ENCODE peak calls at places on chromosomes 6 and 20, in six cellular contexts. Y is lung, N is cardiac fibroblast, M is MCF 10A, J is AG04450, R is tibial nerve. G is an unnamed sample.

GRCh38 chr6:19578489-19578888 is 258.7 kb upstream of the ID4 start:
- DNase-seq in J (no peak), N (no peak), R (no peak), M (no peak), Y (no peak), G (no peak)

GRCh38 chr6:3392930-3393575 is 63.8 kb downstream of the SLC22A23 start:
- DNase-seq in N (no peak), M (no peak), R (no peak), J (no peak), Y (no peak), G (no peak)

GRCh38 chr6:16712250-16712930 is 48.9 kb downstream of the ATXN1 start:
- DNase-seq in R (no peak), M (no peak), N (no peak), J (no peak), Y (no peak), G (no peak)

GRCh38 chr20:58447733-58448391 is 58.8 kb downstream of the VAPB start:
- DNase-seq in N (peak), R (no peak), M (peak), Y (peak), J (peak), G (no peak)

GRCh38 chr20:62838511-62838910 is 21.7 kb downstream of the COL9A3 start:
- DNase-seq in J (no peak), M (no peak), N (no peak), R (no peak), Y (no peak), G (no peak)

GRCh38 chr6:157429248-157429647 is 48.3 kb downstream of the ZDHHC14 start:
- DNase-seq in R (no peak), M (no peak), Y (no peak), N (no peak), J (no peak), G (no peak)

GRCh38 chr6:164344801-164345291 is 930.3 kb downstream of the QKI start:
- DNase-seq in J (no peak), N (no peak), M (no peak), Y (no peak), R (no peak), G (no peak)

GRCh38 chr20:58127731-58128130 is 100.7 kb downstream of the ANKRD60 start:
- DNase-seq in N (peak), R (peak), M (peak), J (no peak), Y (no peak), G (no peak)

GRCh38 chr6:20698675-20699074 is 164.4 kb downstream of the CDKAL1 start:
- DNase-seq in J (no peak), R (no peak), N (no peak), M (no peak), Y (no peak), G (no peak)

GRCh38 chr6:78868124-78868523 is 773 bp downstream of the IRAK1BP1 start:
- DNase-seq in J (no peak), N (peak), R (no peak), Y (no peak), M (no peak), G (no peak)

GRCh38 chr20:58567437-58567836 is 52.2 kb upstream of the APCDD1L start:
- DNase-seq in M (no peak), R (no peak), N (no peak), J (no peak), Y (no peak), G (no peak)

GRCh38 chr6:26536571-26537159 is 1.5 kb upstream of the HMGN4 start:
- DNase-seq in N (peak), R (no peak), Y (peak), M (peak), J (no peak), G (no peak)

GRCh38 chr6:37971711-37972410 is 152.3 kb downstream of the ZFAND3 start:
- DNase-seq in M (no peak), N (no peak), R (no peak), Y (no peak), J (peak), G (no peak)

GRCh38 chr6:116561377-116562018 is 7.9 kb downstream of the CALHM4 start:
- DNase-seq in Y (peak), R (peak), J (peak), M (peak), N (peak), G (peak)

GRCh38 chr6:167998206-167998605 is 735 bp downstream of the KIF25 start:
- DNase-seq in J (no peak), R (no peak), N (no peak), Y (no peak), M (no peak), G (no peak)

GRCh38 chr6:127247114-127248096 is 19.3 kb upstream of the RNF146 start:
- DNase-seq in Y (no peak), J (no peak), M (no peak), N (no peak), R (no peak), G (no peak)

GRCh38 chr6:158565482-158566040 is 5.7 kb downstream of the TMEM181 start:
- DNase-seq in N (no peak), Y (no peak), M (no peak), R (no peak), J (no peak), G (no peak)
- TF ChIP-seq CTCF in N (peak), Y (no peak), M (no peak), R (no peak), J (no peak), G (no peak)

GRCh38 chr20:49889943-49890650 is 25.2 kb downstream of the SPATA2 start:
- DNase-seq in Y (no peak), J (no peak), M (no peak), R (no peak), N (no peak), G (no peak)
- TF ChIP-seq CTCF in Y (no peak), J (no peak), M (peak), R (no peak), N (no peak), G (no peak)

GRCh38 chr20:35883341-35883777 is 70.9 kb downstream of the SCAND1 start:
- DNase-seq in R (no peak), N (peak), M (no peak), J (no peak), Y (no peak), G (no peak)

GRCh38 chr20:35883778-35884540 is 70.3 kb downstream of the SCAND1 start:
- DNase-seq in M (peak), J (peak), R (peak), N (peak), Y (peak), G (peak)

GRCh38 chr20:35884541-35884865 is 69.8 kb downstream of the SCAND1 start:
- DNase-seq in M (no peak), Y (no peak), N (no peak), J (no peak), R (no peak), G (no peak)

GRCh38 chr20:35878113-35878620 is 76.1 kb downstream of the SCAND1 start:
- DNase-seq in N (no peak), Y (no peak), J (no peak), R (no peak), M (no peak), G (no peak)

DNA sequence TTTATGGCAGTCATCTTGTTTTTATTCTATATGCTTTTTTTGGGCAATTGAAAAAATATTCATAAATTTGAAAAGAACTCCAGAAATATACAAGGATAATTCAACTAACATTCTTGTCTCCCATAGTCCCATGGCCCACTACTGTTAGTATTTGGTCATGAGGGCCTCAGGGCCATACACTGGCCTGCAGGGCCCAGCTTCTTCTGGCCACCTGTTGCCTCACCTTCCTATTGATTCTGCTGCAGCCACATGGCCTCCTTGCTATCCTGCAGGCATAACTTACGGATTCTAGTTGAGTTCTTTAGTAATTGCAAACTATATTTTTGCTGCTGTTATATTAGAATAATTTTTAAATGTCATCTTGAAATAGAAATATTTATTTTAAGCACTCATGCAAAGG is 72.6 kb downstream of the SCAND1 start:
- DNase-seq in M (no peak), R (no peak), J (no peak), Y (no peak), N (no peak), G (no peak)
- TF ChIP-seq CTCF in M (no peak), R (no peak), J (no peak), Y (no peak), N (no peak), G (no peak)

DNA sequence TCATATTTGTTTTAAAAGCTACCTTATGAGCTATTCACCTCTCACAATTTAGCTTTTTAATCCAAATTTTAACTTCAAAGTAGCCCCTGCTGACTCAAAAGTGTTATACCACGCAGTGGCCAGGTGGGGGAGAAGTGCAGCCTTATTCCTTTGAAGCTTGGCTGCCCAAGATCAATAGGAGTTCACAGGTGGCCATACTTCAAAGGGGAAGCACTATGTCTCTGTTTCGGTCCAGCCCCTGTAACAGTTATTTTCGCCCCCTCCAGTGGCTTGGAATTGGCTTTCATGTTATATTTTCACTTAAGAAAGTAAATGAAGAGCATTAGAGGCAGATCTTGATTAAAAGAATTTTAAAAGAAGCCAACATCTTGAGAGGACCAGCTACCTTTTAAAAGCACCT is 608.4 kb downstream of the EPHA7 start:
- DNase-seq in N (peak), R (no peak), J (peak), Y (no peak), M (peak), G (no peak)
- TF ChIP-seq CTCF in N (peak), R (no peak), J (peak), Y (no peak), M (peak), G (no peak)

GRCh38 chr20:25249198-25249931 is 1.5 kb downstream of the PYGB start:
- DNase-seq in M (peak), N (peak), J (no peak), R (no peak), Y (no peak), G (no peak)
- TF ChIP-seq CTCF in M (no peak), N (no peak), J (no peak), R (no peak), Y (no peak), G (no peak)

DNA sequence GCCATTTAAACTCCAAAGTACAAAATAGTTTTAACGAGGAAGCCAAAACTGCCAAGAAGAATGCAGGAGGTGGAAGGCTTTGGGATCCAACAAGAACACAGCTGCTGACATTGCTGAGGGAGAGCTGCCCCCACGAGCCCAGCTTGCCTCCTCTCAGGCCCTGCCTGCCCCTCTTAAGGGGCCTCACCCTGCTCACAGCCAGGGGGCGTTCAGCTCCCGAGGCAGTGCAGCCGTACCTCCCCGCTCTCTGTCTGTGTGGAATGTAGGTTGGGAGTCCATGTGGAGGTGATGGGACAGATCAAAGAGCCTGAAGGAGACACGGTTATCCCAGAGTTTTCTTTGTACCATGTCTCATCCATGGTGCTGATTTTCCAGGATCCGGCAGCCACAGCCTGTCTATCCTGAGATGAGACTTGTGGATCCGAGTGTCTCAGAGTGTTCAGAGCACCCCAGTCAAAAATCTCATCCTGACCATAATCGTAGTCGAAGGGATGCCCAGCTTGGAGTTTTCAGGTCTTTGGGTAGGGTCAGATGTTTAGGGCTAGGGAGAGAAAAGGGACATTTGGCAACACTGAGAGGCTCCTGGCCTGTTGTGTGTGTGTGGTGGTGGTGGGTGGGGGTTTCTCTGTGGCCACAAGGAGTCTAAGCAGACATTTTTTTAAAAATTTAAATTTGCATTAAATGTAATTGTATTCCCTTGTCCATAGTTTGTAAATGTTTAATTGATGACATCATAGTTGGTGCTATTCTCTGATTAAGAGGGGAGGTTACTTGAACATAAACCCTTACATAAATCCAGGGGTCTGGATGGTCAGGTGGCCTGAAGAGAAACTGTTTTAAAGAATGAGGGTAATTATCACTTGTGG is 111.4 kb upstream of the CLDN20 start:
- DNase-seq in R (no peak), J (no peak), N (no peak), Y (no peak), M (no peak), G (no peak)
- TF ChIP-seq CTCF in R (no peak), J (peak), N (peak), Y (no peak), M (no peak), G (no peak)

DNA sequence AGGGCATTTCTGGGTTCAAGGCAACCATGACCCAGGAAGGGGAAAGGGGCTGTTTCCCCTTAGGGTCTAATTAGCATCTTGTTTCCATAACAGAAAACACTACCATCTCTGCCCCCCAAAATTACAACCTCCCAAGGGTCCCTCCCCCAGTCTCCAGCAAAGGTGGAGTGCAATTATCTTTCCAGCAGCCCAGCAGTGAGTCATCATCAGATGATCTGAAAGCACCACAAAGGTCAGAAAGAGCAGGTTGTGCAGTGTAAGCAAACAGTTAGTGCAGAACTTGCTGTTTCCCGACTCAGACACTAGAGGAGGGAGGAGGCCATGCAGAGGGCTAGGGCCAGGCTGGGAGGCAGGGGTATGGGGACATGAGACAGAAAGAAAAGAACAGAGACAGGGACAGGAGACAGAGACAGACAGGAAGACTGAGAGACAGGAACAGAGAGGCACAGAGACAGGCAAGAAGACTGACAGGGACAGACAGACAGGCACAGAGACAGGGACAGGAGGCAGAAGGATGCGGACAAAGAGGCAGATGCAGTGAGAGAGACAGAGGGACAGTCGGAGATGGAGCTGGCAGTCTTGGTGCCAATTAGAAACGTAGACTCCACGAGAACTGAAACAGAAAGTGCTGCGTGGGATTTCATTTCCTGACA is 62.5 kb downstream of the PYGB start:
- DNase-seq in R (peak), J (peak), M (peak), Y (peak), N (peak), G (no peak)
- TF ChIP-seq CTCF in R (peak), J (peak), M (peak), Y (peak), N (peak), G (peak)

GRCh38 chr6:112938656-112939055 is 591.5 kb downstream of the RFPL4B start:
- DNase-seq in J (no peak), R (no peak), Y (no peak), M (peak), N (peak), G (no peak)

GRCh38 chr6:112939543-112939942 is 592.4 kb downstream of the RFPL4B start:
- DNase-seq in R (no peak), J (no peak), M (peak), Y (no peak), N (no peak), G (no peak)

GRCh38 chr6:112946051-112946450 is 598.9 kb downstream of the RFPL4B start:
- DNase-seq in N (peak), M (no peak), R (no peak), Y (no peak), J (no peak), G (no peak)

GRCh38 chr6:112936476-112936875 is 589.3 kb downstream of the RFPL4B start:
- DNase-seq in J (no peak), R (no peak), M (peak), N (peak), Y (no peak), G (no peak)

GRCh38 chr6:112941613-112942012 is 594.5 kb downstream of the RFPL4B start:
- DNase-seq in R (no peak), J (no peak), N (no peak), Y (no peak), M (no peak), G (no peak)
- TF ChIP-seq CTCF in R (no peak), J (no peak), N (no peak), Y (no peak), M (no peak), G (no peak)

DNA sequence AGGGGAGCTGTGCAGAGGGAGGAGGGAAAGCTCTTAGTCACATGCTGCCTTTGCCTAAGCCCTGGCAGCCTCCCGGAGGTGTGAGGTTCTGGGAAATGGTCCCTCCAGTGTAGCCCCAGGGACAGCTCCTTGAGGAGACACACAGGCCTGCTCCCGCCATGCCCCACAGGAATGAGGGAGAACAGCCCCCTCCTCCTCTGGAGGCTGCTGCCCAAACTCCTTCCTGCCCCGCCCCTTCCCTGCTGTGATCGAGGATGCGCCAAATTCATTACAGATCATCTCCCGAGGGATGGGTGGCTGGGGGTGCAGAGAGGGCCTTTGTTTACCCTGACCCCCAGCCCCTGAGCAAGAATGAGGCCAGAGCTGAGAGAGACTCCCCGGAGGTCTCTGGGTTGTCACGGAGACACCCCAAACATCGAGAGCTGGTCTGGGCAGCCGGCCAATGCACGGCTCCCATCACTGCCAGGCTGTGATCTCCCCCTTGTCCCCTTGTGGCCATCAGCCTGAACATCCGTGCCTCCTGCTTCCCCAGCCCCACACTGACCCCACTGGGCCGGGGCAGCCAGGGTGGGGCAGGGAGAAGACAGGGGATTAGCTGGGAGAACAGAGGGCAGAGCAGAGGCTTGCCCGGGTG is 8.4 kb downstream of the CYP21A2 start:
- DNase-seq in Y (no peak), M (peak), R (peak), N (peak), J (no peak), G (no peak)
- TF ChIP-seq CTCF in Y (no peak), M (no peak), R (no peak), N (no peak), J (no peak), G (no peak)

GRCh38 chr6:25472314-25472713 is 179.7 kb upstream of the SCGN start:
- DNase-seq in J (no peak), N (no peak), M (peak), R (no peak), Y (no peak), G (no peak)
- TF ChIP-seq CTCF in J (peak), N (peak), M (no peak), R (no peak), Y (no peak), G (peak)